ENCODE peak calls at places on chromosomes 11 and 22, in six cellular contexts. Y is lower leg skin; A is activated CD4-positive, alpha-beta T cell treated with anti-CD3 and anti-CD28 coated beads, Interleukin-2, amount 10 ng/mL, durations not matched to agents 7 days and 5 days; U is ureter; E is CD4-positive, alpha-beta T cell; M is skeletal muscle cell. F is an unnamed sample.

GRCh38 chr11:6637871-6638270 is 17.7 kb downstream of the DCHS1 start:
- DNase-seq in Y (no peak), A (no peak), U (no peak), E (no peak), M (no peak), F (no peak)

GRCh38 chr11:47992959-47993820 is 12.8 kb downstream of the PTPRJ start:
- DNase-seq in Y (no peak), A (no peak), U (no peak), E (no peak), M (peak), F (no peak)

GRCh38 chr11:91314521-91314920 is 910.1 kb upstream of the FAT3 start:
- DNase-seq in Y (no peak), A (no peak), U (no peak), E (no peak), M (no peak), F (no peak)

GRCh38 chr11:74442601-74443000 is 24.7 kb downstream of the KCNE3 start:
- DNase-seq in Y (no peak), A (no peak), U (no peak), E (no peak), M (no peak), F (no peak)

GRCh38 chr22:27262371-27262770 is 539.2 kb downstream of the MN1 start:
- DNase-seq in Y (no peak), A (no peak), U (no peak), E (no peak), M (no peak), F (no peak)

GRCh38 chr22:34019190-34019845 is 99.0 kb upstream of the LARGE1 start:
- DNase-seq in Y (no peak), A (no peak), U (no peak), E (no peak), M (no peak), F (no peak)

GRCh38 chr11:2891901-2892214 is 6.3 kb upstream of the CDKN1C start:
- DNase-seq in Y (no peak), A (no peak), U (no peak), E (no peak), M (no peak), F (no peak)

GRCh38 chr22:23184100-23184763 is 3.9 kb downstream of the BCR start:
- DNase-seq in Y (no peak), A (no peak), U (no peak), E (no peak), M (no peak), F (no peak)

GRCh38 chr22:22576244-22576988 is 17.4 kb upstream of the PRAME start:
- DNase-seq in Y (no peak), A (peak), U (no peak), E (peak), M (no peak), F (peak)

GRCh38 chr11:2382927-2383822 is 6.1 kb downstream of the CD81 start:
- DNase-seq in Y (no peak), A (no peak), U (no peak), E (no peak), M (no peak), F (no peak)

GRCh38 chr22:45503816-45504702 is 1.4 kb downstream of the FBLN1 start:
- DNase-seq in Y (peak), A (no peak), U (no peak), E (no peak), M (peak), F (no peak)

GRCh38 chr11:45226901-45227300 is 59.2 kb downstream of the SYT13 start:
- DNase-seq in Y (no peak), A (no peak), U (no peak), E (no peak), M (no peak), F (no peak)

GRCh38 chr11:43217856-43218255 is 93.9 kb upstream of the API5 start:
- DNase-seq in Y (no peak), A (no peak), U (no peak), E (no peak), M (no peak), F (no peak)

GRCh38 chr11:28447226-28447625 is 339.0 kb downstream of the METTL15 start:
- DNase-seq in Y (no peak), A (no peak), U (no peak), E (no peak), M (peak), F (no peak)

GRCh38 chr11:7592706-7593105 is 78.9 kb downstream of the PPFIBP2 start:
- DNase-seq in Y (peak), A (no peak), U (no peak), E (no peak), M (no peak), F (no peak)

GRCh38 chr11:2664331-2664730 is 35.5 kb downstream of the KCNQ1OT1 start:
- DNase-seq in Y (peak), A (no peak), U (no peak), E (no peak), M (no peak), F (no peak)

GRCh38 chr22:38251355-38251720 is 21.5 kb downstream of the TMEM184B start:
- DNase-seq in Y (no peak), A (no peak), U (no peak), E (no peak), M (no peak), F (no peak)

GRCh38 chr22:38967451-38968450 is 10.3 kb downstream of the APOBEC3A start:
- DNase-seq in Y (peak), A (no peak), U (no peak), E (no peak), M (no peak), F (no peak)

GRCh38 chr11:6300325-6300724 is 20.0 kb downstream of the CAVIN3 start:
- DNase-seq in Y (no peak), A (no peak), U (no peak), E (no peak), M (no peak), F (no peak)

GRCh38 chr11:121696177-121696863 is 243.6 kb upstream of the SORL1-AS1 start:
- DNase-seq in Y (no peak), A (no peak), U (no peak), E (no peak), M (no peak), F (no peak)

GRCh38 chr22:41929158-41929896 is 2.7 kb upstream of the TNFRSF13C start:
- DNase-seq in Y (no peak), A (no peak), U (no peak), E (no peak), M (no peak), F (no peak)

GRCh38 chr11:88098289-88098688 is 77.0 kb downstream of the RAB38 start:
- DNase-seq in Y (no peak), A (no peak), U (no peak), E (no peak), M (no peak), F (no peak)

GRCh38 chr11:110463153-110463552 is 33.4 kb downstream of the FDX1 start:
- DNase-seq in Y (no peak), A (peak), U (no peak), E (no peak), M (peak), F (no peak)

GRCh38 chr11:10455637-10456487 is 798 bp downstream of the AMPD3 start:
- DNase-seq in Y (peak), A (peak), U (peak), E (peak), M (peak), F (peak)

GRCh38 chr22:37609240-37610152 is 862 bp downstream of the GGA1 start:
- DNase-seq in Y (no peak), A (no peak), U (no peak), E (no peak), M (no peak), F (no peak)

GRCh38 chr11:67270256-67271211 is 4.3 kb downstream of the GRK2 start:
- DNase-seq in Y (no peak), A (peak), U (no peak), E (peak), M (no peak), F (no peak)

GRCh38 chr22:19719488-19720021 is 3.8 kb upstream of the GP1BB start:
- DNase-seq in Y (no peak), A (no peak), U (no peak), E (no peak), M (no peak), F (no peak)

GRCh38 chr11:113587318-113587739 is 112.1 kb upstream of the DRD2 start:
- DNase-seq in Y (no peak), A (peak), U (no peak), E (no peak), M (no peak), F (no peak)

GRCh38 chr11:65013692-65014145 is 241 bp upstream of the ARL2 start:
- DNase-seq in Y (no peak), A (peak), U (peak), E (peak), M (peak), F (peak)

GRCh38 chr11:1146311-1146864 is 11.4 kb upstream of the MUC5AC start:
- DNase-seq in Y (no peak), A (no peak), U (no peak), E (no peak), M (no peak), F (no peak)

F was measured in memory B cell.